ENCODE peak calls at places on chromosome 16, in nine cellular contexts. One of them, this sample, is unnamed.

GRCh38 chr16:10597184-10597583 is 16.8 kb upstream of the EMP2 start:
- DNase-seq in IMR-90: no peak
- DNase-seq in lower leg skin: no peak
- DNase-seq in Peyer's patch: no peak
- DNase-seq in HCT116: no peak
- DNase-seq in gastrocnemius medialis: no peak
- DNase-seq in stomach: no peak
- DNase-seq in body of pancreas: no peak
- DNase-seq in GM12892: no peak
- DNase-seq in this sample: no peak

GRCh38 chr16:29899516-29900101 is at the start of gene SEZ6L2:
- DNase-seq in gastrocnemius medialis: no peak
- DNase-seq in GM12892: no peak
- DNase-seq in stomach: peak
- DNase-seq in Peyer's patch: peak
- DNase-seq in body of pancreas: peak
- DNase-seq in lower leg skin: no peak
- DNase-seq in HCT116: peak
- DNase-seq in IMR-90: peak
- DNase-seq in this sample: peak

GRCh38 chr16:24045641-24046040 is 209.9 kb downstream of the PRKCB start:
- DNase-seq in GM12892: no peak
- DNase-seq in stomach: no peak
- DNase-seq in HCT116: no peak
- DNase-seq in IMR-90: no peak
- DNase-seq in gastrocnemius medialis: no peak
- DNase-seq in lower leg skin: no peak
- DNase-seq in Peyer's patch: peak
- DNase-seq in body of pancreas: no peak
- DNase-seq in this sample: no peak

GRCh38 chr16:11781773-11782172 is 15.3 kb downstream of the ZC3H7A start:
- DNase-seq in IMR-90: no peak
- DNase-seq in lower leg skin: no peak
- DNase-seq in HCT116: no peak
- DNase-seq in Peyer's patch: no peak
- DNase-seq in gastrocnemius medialis: no peak
- DNase-seq in stomach: no peak
- DNase-seq in GM12892: no peak
- DNase-seq in body of pancreas: no peak
- DNase-seq in this sample: no peak

GRCh38 chr16:23587726-23588125 is 8.4 kb downstream of the NDUFAB1 start:
- DNase-seq in stomach: no peak
- DNase-seq in IMR-90: peak
- DNase-seq in Peyer's patch: no peak
- DNase-seq in body of pancreas: no peak
- DNase-seq in HCT116: no peak
- DNase-seq in gastrocnemius medialis: no peak
- DNase-seq in GM12892: no peak
- DNase-seq in lower leg skin: no peak
- DNase-seq in this sample: no peak

GRCh38 chr16:77551352-77551751 is 116.5 kb upstream of the ADAMTS18 start:
- DNase-seq in HCT116: no peak
- DNase-seq in stomach: no peak
- DNase-seq in GM12892: no peak
- DNase-seq in gastrocnemius medialis: no peak
- DNase-seq in body of pancreas: no peak
- DNase-seq in Peyer's patch: no peak
- DNase-seq in lower leg skin: no peak
- DNase-seq in IMR-90: no peak
- DNase-seq in this sample: no peak

GRCh38 chr16:54286330-54287017 is at the start of gene IRX3:
- DNase-seq in Peyer's patch: peak
- DNase-seq in stomach: peak
- DNase-seq in gastrocnemius medialis: peak
- DNase-seq in body of pancreas: peak
- DNase-seq in HCT116: peak
- DNase-seq in lower leg skin: peak
- DNase-seq in IMR-90: peak
- DNase-seq in GM12892: no peak
- DNase-seq in this sample: peak

GRCh38 chr16:23015580-23015979 is 133.7 kb downstream of the USP31 start:
- DNase-seq in Peyer's patch: no peak
- DNase-seq in lower leg skin: no peak
- DNase-seq in IMR-90: no peak
- DNase-seq in body of pancreas: no peak
- DNase-seq in stomach: no peak
- DNase-seq in GM12892: no peak
- DNase-seq in HCT116: no peak
- DNase-seq in gastrocnemius medialis: no peak
- DNase-seq in this sample: no peak

GRCh38 chr16:75326333-75326732 is 74.9 kb upstream of the BCAR1 start:
- DNase-seq in IMR-90: no peak
- DNase-seq in HCT116: no peak
- DNase-seq in Peyer's patch: no peak
- DNase-seq in body of pancreas: no peak
- DNase-seq in stomach: no peak
- DNase-seq in gastrocnemius medialis: no peak
- DNase-seq in GM12892: no peak
- DNase-seq in lower leg skin: no peak
- DNase-seq in this sample: no peak

GRCh38 chr16:89870440-89870839 is 3.0 kb upstream of the TCF25 start:
- DNase-seq in gastrocnemius medialis: no peak
- DNase-seq in body of pancreas: no peak
- DNase-seq in lower leg skin: no peak
- DNase-seq in Peyer's patch: no peak
- DNase-seq in GM12892: no peak
- DNase-seq in stomach: no peak
- DNase-seq in HCT116: no peak
- DNase-seq in IMR-90: no peak
- DNase-seq in this sample: no peak

GRCh38 chr16:89869911-89870310 is 3.5 kb upstream of the TCF25 start:
- DNase-seq in Peyer's patch: no peak
- DNase-seq in GM12892: no peak
- DNase-seq in body of pancreas: no peak
- DNase-seq in HCT116: no peak
- DNase-seq in IMR-90: no peak
- DNase-seq in gastrocnemius medialis: no peak
- DNase-seq in stomach: no peak
- DNase-seq in lower leg skin: no peak
- DNase-seq in this sample: no peak

GRCh38 chr16:89871895-89872294 is 1.5 kb upstream of the TCF25 start:
- DNase-seq in lower leg skin: no peak
- DNase-seq in body of pancreas: no peak
- DNase-seq in stomach: no peak
- DNase-seq in IMR-90: no peak
- DNase-seq in HCT116: no peak
- DNase-seq in gastrocnemius medialis: no peak
- DNase-seq in GM12892: no peak
- DNase-seq in Peyer's patch: no peak
- DNase-seq in this sample: no peak

GRCh38 chr16:89873822-89874689 is 664 bp downstream of the TCF25 start:
- DNase-seq in body of pancreas: peak
- DNase-seq in GM12892: peak
- DNase-seq in stomach: peak
- DNase-seq in HCT116: peak
- DNase-seq in gastrocnemius medialis: peak
- DNase-seq in Peyer's patch: peak
- DNase-seq in lower leg skin: peak
- DNase-seq in IMR-90: peak
- DNase-seq in this sample: peak

GRCh38 chr16:89873109-89873821 is at the start of gene TCF25:
- DNase-seq in body of pancreas: peak
- DNase-seq in IMR-90: peak
- DNase-seq in stomach: peak
- DNase-seq in lower leg skin: peak
- DNase-seq in gastrocnemius medialis: peak
- DNase-seq in HCT116: peak
- DNase-seq in Peyer's patch: peak
- DNase-seq in GM12892: peak
- DNase-seq in this sample: peak
- TF ChIP-seq POLR2A in body of pancreas: peak
- TF ChIP-seq POLR2A in IMR-90: peak
- TF ChIP-seq POLR2A in stomach: no peak
- TF ChIP-seq POLR2A in lower leg skin: no peak
- TF ChIP-seq POLR2A in gastrocnemius medialis: peak
- TF ChIP-seq POLR2A in HCT116: peak
- TF ChIP-seq POLR2A in Peyer's patch: peak
- TF ChIP-seq POLR2A in GM12892: peak
- TF ChIP-seq POLR2A in this sample: peak

GRCh38 chr16:71540-72341 is 690 bp downstream of the RHBDF1 start:
- DNase-seq in body of pancreas: peak
- DNase-seq in gastrocnemius medialis: peak
- DNase-seq in GM12892: peak
- DNase-seq in lower leg skin: peak
- DNase-seq in IMR-90: peak
- DNase-seq in stomach: peak
- DNase-seq in HCT116: peak
- DNase-seq in Peyer's patch: peak
- DNase-seq in this sample: peak
- TF ChIP-seq POLR2A in body of pancreas: peak
- TF ChIP-seq POLR2A in gastrocnemius medialis: peak
- TF ChIP-seq POLR2A in GM12892: no peak
- TF ChIP-seq POLR2A in lower leg skin: no peak
- TF ChIP-seq POLR2A in IMR-90: peak
- TF ChIP-seq POLR2A in stomach: no peak
- TF ChIP-seq POLR2A in HCT116: no peak
- TF ChIP-seq POLR2A in Peyer's patch: no peak
- TF ChIP-seq POLR2A in this sample: no peak

DNA sequence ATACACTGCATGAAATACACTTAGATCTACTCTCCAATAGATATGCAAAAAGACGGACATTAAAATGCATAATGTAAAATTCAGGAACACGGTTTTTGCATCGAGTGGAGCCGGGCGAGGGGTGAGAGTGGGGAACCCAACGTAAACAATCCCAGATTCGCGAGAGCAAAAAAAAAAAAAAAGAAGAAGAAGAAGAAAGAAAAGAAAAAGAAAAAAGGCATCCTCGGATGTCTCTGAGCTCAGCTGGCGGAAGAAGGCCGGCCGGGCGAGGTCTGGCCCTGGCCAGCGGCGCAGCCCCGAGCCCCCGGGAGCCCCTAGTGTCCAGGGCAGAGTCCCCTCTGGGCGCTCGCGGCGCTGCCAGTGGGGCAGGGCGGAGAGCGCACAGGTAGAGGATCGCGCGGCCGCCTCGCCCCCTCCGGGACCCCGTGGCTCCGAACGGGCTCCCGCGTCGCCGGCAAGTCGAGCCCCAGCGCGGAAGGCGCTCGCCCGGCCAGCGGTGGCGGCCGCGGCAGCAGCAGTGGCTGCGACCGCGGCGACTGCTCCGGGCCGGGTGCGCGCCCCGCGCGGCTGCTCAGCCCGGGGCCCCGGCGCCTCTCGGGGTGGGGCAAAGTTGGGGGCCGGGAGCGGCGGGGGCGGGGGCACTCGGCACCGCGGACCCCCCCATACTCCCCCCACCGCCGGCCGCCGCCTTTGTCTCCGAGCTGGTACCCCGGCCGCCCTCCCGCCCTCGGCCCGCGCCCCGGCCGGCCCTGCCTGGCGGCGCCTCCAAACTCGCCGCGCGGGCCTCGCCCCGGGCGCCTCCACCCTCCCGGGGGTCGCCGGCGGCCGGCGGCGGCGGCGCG is 9.7 kb upstream of the ZFHX3 start:
- DNase-seq in lower leg skin: no peak
- DNase-seq in HCT116: no peak
- DNase-seq in Peyer's patch: peak
- DNase-seq in stomach: no peak
- DNase-seq in body of pancreas: peak
- DNase-seq in gastrocnemius medialis: no peak
- DNase-seq in GM12892: no peak
- DNase-seq in IMR-90: no peak
- DNase-seq in this sample: no peak
- TF ChIP-seq POLR2A in lower leg skin: no peak
- TF ChIP-seq POLR2A in HCT116: no peak
- TF ChIP-seq POLR2A in Peyer's patch: peak
- TF ChIP-seq POLR2A in stomach: no peak
- TF ChIP-seq POLR2A in body of pancreas: peak
- TF ChIP-seq POLR2A in gastrocnemius medialis: peak
- TF ChIP-seq POLR2A in GM12892: no peak
- TF ChIP-seq POLR2A in IMR-90: peak
- TF ChIP-seq POLR2A in this sample: no peak

DNA sequence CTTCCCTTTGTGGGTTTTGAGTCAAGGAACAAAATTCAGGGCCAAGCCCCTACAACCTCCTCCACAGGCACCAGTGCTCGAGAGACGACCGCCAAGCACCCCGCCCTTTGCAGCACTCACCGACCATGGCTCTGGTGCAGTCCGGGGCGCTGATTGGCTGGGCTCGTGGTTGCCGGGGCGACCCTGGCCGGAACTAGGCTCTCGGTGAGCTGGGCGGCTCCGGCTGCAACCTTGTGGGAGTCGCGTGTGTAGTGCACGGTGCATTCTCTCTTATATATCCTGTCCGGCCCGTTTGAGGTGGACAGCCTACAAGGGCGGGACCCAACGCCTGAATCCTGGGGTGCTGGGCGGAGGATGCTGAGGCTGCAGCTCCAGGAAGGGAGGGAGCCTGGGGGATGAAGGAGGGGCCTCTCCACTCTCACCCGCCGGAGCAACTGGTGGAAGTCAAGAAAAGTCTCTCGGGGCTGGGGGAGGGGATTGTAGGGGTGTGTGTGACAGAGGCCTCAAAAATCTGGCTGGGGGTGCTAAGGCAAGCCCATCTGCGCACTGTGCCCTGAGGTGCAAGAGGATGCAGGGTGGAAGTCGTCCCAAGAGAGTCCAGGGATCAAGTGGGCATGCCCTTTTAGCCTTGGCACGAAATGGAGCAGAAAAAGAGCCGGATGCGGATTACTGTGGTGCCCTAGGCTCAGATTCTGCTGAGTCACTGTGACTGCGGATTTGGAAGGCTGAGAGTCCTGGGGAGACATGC is at the start of gene NQO1:
- DNase-seq in lower leg skin: peak
- DNase-seq in GM12892: peak
- DNase-seq in body of pancreas: peak
- DNase-seq in Peyer's patch: peak
- DNase-seq in stomach: peak
- DNase-seq in HCT116: peak
- DNase-seq in IMR-90: peak
- DNase-seq in gastrocnemius medialis: peak
- DNase-seq in this sample: peak
- TF ChIP-seq POLR2A in lower leg skin: no peak
- TF ChIP-seq POLR2A in GM12892: peak
- TF ChIP-seq POLR2A in body of pancreas: peak
- TF ChIP-seq POLR2A in Peyer's patch: peak
- TF ChIP-seq POLR2A in stomach: no peak
- TF ChIP-seq POLR2A in HCT116: peak
- TF ChIP-seq POLR2A in IMR-90: peak
- TF ChIP-seq POLR2A in gastrocnemius medialis: peak
- TF ChIP-seq POLR2A in this sample: no peak

This sample was measured in upper lobe of left lung.